ENCODE peak calls at places on chromosome 13, in five cellular contexts. One of them, this sample, is unnamed.

GRCh38 chr13:44903596-44903995 is 85.7 kb downstream of the NUFIP1 start:
- DNase-seq in aorta: peak
- DNase-seq in activated CD4-positive, alpha-beta T cell treated with anti-CD3 and anti-CD28 coated beads for 24 hours: no peak
- DNase-seq in A172: no peak
- DNase-seq in type B pancreatic cell: no peak
- DNase-seq in this sample: peak

GRCh38 chr13:76223565-76223964 is 587.4 kb downstream of the LMO7 start:
- DNase-seq in aorta: no peak
- DNase-seq in activated CD4-positive, alpha-beta T cell treated with anti-CD3 and anti-CD28 coated beads for 24 hours: no peak
- DNase-seq in A172: no peak
- DNase-seq in type B pancreatic cell: no peak
- DNase-seq in this sample: no peak

GRCh38 chr13:88086577-88086976 is 415.4 kb downstream of the SLITRK5 start:
- DNase-seq in aorta: no peak
- DNase-seq in activated CD4-positive, alpha-beta T cell treated with anti-CD3 and anti-CD28 coated beads for 24 hours: no peak
- DNase-seq in A172: peak
- DNase-seq in type B pancreatic cell: no peak
- DNase-seq in this sample: no peak

GRCh38 chr13:113537205-113537604 is 46.7 kb upstream of the DCUN1D2 start:
- DNase-seq in aorta: peak
- DNase-seq in activated CD4-positive, alpha-beta T cell treated with anti-CD3 and anti-CD28 coated beads for 24 hours: no peak
- DNase-seq in A172: no peak
- DNase-seq in type B pancreatic cell: no peak
- DNase-seq in this sample: no peak

GRCh38 chr13:33692531-33692930 is 125.4 kb upstream of the RFC3 start:
- DNase-seq in aorta: no peak
- DNase-seq in activated CD4-positive, alpha-beta T cell treated with anti-CD3 and anti-CD28 coated beads for 24 hours: no peak
- DNase-seq in A172: no peak
- DNase-seq in type B pancreatic cell: no peak
- DNase-seq in this sample: no peak

GRCh38 chr13:25170554-25171107 is 1.5 kb downstream of the AMER2 start:
- DNase-seq in aorta: no peak
- DNase-seq in activated CD4-positive, alpha-beta T cell treated with anti-CD3 and anti-CD28 coated beads for 24 hours: no peak
- DNase-seq in A172: no peak
- DNase-seq in type B pancreatic cell: no peak
- DNase-seq in this sample: no peak

GRCh38 chr13:27923794-27924528 is 4.2 kb downstream of the PDX1 start:
- DNase-seq in aorta: no peak
- DNase-seq in activated CD4-positive, alpha-beta T cell treated with anti-CD3 and anti-CD28 coated beads for 24 hours: no peak
- DNase-seq in A172: no peak
- DNase-seq in type B pancreatic cell: no peak
- DNase-seq in this sample: no peak

GRCh38 chr13:93227280-93227905 is 786 bp downstream of the GPC6 start:
- DNase-seq in aorta: peak
- DNase-seq in activated CD4-positive, alpha-beta T cell treated with anti-CD3 and anti-CD28 coated beads for 24 hours: no peak
- DNase-seq in A172: peak
- DNase-seq in type B pancreatic cell: peak
- DNase-seq in this sample: no peak

GRCh38 chr13:49927755-49928154 is 8.4 kb downstream of the SPRYD7 start:
- DNase-seq in aorta: no peak
- DNase-seq in activated CD4-positive, alpha-beta T cell treated with anti-CD3 and anti-CD28 coated beads for 24 hours: no peak
- DNase-seq in A172: peak
- DNase-seq in type B pancreatic cell: no peak
- DNase-seq in this sample: no peak

GRCh38 chr13:30796132-30796832 is 60.9 kb downstream of the ALOX5AP start:
- DNase-seq in aorta: no peak
- DNase-seq in activated CD4-positive, alpha-beta T cell treated with anti-CD3 and anti-CD28 coated beads for 24 hours: no peak
- DNase-seq in A172: peak
- DNase-seq in type B pancreatic cell: no peak
- DNase-seq in this sample: no peak

GRCh38 chr13:109628251-109628699 is 158.1 kb downstream of the IRS2 start:
- DNase-seq in aorta: no peak
- DNase-seq in activated CD4-positive, alpha-beta T cell treated with anti-CD3 and anti-CD28 coated beads for 24 hours: no peak
- DNase-seq in A172: peak
- DNase-seq in type B pancreatic cell: no peak
- DNase-seq in this sample: no peak

GRCh38 chr13:35891973-35892441 is 239.2 kb downstream of the DCLK1 start:
- DNase-seq in aorta: no peak
- DNase-seq in activated CD4-positive, alpha-beta T cell treated with anti-CD3 and anti-CD28 coated beads for 24 hours: no peak
- DNase-seq in A172: peak
- DNase-seq in type B pancreatic cell: no peak
- DNase-seq in this sample: no peak

GRCh38 chr13:33953203-33953602 is 135.3 kb downstream of the RFC3 start:
- DNase-seq in aorta: no peak
- DNase-seq in activated CD4-positive, alpha-beta T cell treated with anti-CD3 and anti-CD28 coated beads for 24 hours: no peak
- DNase-seq in A172: peak
- DNase-seq in type B pancreatic cell: no peak
- DNase-seq in this sample: no peak

GRCh38 chr13:100534147-100534818 is 54.3 kb downstream of the GGACT start:
- DNase-seq in aorta: peak
- DNase-seq in activated CD4-positive, alpha-beta T cell treated with anti-CD3 and anti-CD28 coated beads for 24 hours: no peak
- DNase-seq in A172: no peak
- DNase-seq in type B pancreatic cell: peak
- DNase-seq in this sample: no peak

GRCh38 chr13:113148940-113149503 is 9.4 kb upstream of the PROZ start:
- DNase-seq in aorta: no peak
- DNase-seq in activated CD4-positive, alpha-beta T cell treated with anti-CD3 and anti-CD28 coated beads for 24 hours: no peak
- DNase-seq in A172: no peak
- DNase-seq in type B pancreatic cell: peak
- DNase-seq in this sample: no peak

GRCh38 chr13:75480691-75481175 is 1.2 kb downstream of the TBC1D4 start:
- DNase-seq in aorta: peak
- DNase-seq in activated CD4-positive, alpha-beta T cell treated with anti-CD3 and anti-CD28 coated beads for 24 hours: no peak
- DNase-seq in A172: no peak
- DNase-seq in type B pancreatic cell: peak
- DNase-seq in this sample: peak

GRCh38 chr13:105569816-105570215 is 965.6 kb downstream of the EFNB2 start:
- DNase-seq in aorta: no peak
- DNase-seq in activated CD4-positive, alpha-beta T cell treated with anti-CD3 and anti-CD28 coated beads for 24 hours: no peak
- DNase-seq in A172: no peak
- DNase-seq in type B pancreatic cell: no peak
- DNase-seq in this sample: no peak

GRCh38 chr13:34935841-34936240 is 6.2 kb upstream of the NBEA start:
- DNase-seq in aorta: no peak
- DNase-seq in activated CD4-positive, alpha-beta T cell treated with anti-CD3 and anti-CD28 coated beads for 24 hours: no peak
- DNase-seq in A172: no peak
- DNase-seq in type B pancreatic cell: no peak
- DNase-seq in this sample: no peak

GRCh38 chr13:79716191-79716590 is 235.2 kb downstream of the NDFIP2 start:
- DNase-seq in aorta: no peak
- DNase-seq in activated CD4-positive, alpha-beta T cell treated with anti-CD3 and anti-CD28 coated beads for 24 hours: no peak
- DNase-seq in A172: no peak
- DNase-seq in type B pancreatic cell: no peak
- DNase-seq in this sample: no peak

GRCh38 chr13:22194106-22194810 is 523.4 kb downstream of the FGF9 start:
- DNase-seq in aorta: no peak
- DNase-seq in activated CD4-positive, alpha-beta T cell treated with anti-CD3 and anti-CD28 coated beads for 24 hours: no peak
- DNase-seq in A172: no peak
- DNase-seq in type B pancreatic cell: no peak
- DNase-seq in this sample: no peak

GRCh38 chr13:111325146-111325890 is 4.9 kb downstream of the TEX29 start:
- DNase-seq in aorta: peak
- DNase-seq in activated CD4-positive, alpha-beta T cell treated with anti-CD3 and anti-CD28 coated beads for 24 hours: no peak
- DNase-seq in A172: no peak
- DNase-seq in type B pancreatic cell: peak
- DNase-seq in this sample: no peak

GRCh38 chr13:90455861-90456260 is 891.6 kb upstream of the MIR17HG start:
- DNase-seq in aorta: no peak
- DNase-seq in activated CD4-positive, alpha-beta T cell treated with anti-CD3 and anti-CD28 coated beads for 24 hours: no peak
- DNase-seq in A172: no peak
- DNase-seq in type B pancreatic cell: no peak
- DNase-seq in this sample: no peak

GRCh38 chr13:91399189-91400093 is 1.0 kb downstream of the GPC5 start:
- DNase-seq in aorta: peak
- DNase-seq in activated CD4-positive, alpha-beta T cell treated with anti-CD3 and anti-CD28 coated beads for 24 hours: no peak
- DNase-seq in A172: no peak
- DNase-seq in type B pancreatic cell: no peak
- DNase-seq in this sample: no peak

GRCh38 chr13:50082426-50083283 is 67.4 kb downstream of the KCNRG start:
- DNase-seq in aorta: peak
- DNase-seq in activated CD4-positive, alpha-beta T cell treated with anti-CD3 and anti-CD28 coated beads for 24 hours: peak
- DNase-seq in A172: peak
- DNase-seq in type B pancreatic cell: peak
- DNase-seq in this sample: peak

GRCh38 chr13:75647126-75647784 is 11.1 kb downstream of the LMO7 start:
- DNase-seq in aorta: no peak
- DNase-seq in activated CD4-positive, alpha-beta T cell treated with anti-CD3 and anti-CD28 coated beads for 24 hours: no peak
- DNase-seq in A172: no peak
- DNase-seq in type B pancreatic cell: no peak
- DNase-seq in this sample: no peak

GRCh38 chr13:79281335-79281734 is 124.7 kb downstream of the RBM26 start:
- DNase-seq in aorta: no peak
- DNase-seq in activated CD4-positive, alpha-beta T cell treated with anti-CD3 and anti-CD28 coated beads for 24 hours: no peak
- DNase-seq in A172: no peak
- DNase-seq in type B pancreatic cell: no peak
- DNase-seq in this sample: no peak

GRCh38 chr13:46783504-46783903 is 13.5 kb downstream of the ESD start:
- DNase-seq in aorta: no peak
- DNase-seq in activated CD4-positive, alpha-beta T cell treated with anti-CD3 and anti-CD28 coated beads for 24 hours: no peak
- DNase-seq in A172: no peak
- DNase-seq in type B pancreatic cell: no peak
- DNase-seq in this sample: no peak

GRCh38 chr13:99398071-99398470 is 90.9 kb upstream of the GPR183 start:
- DNase-seq in aorta: peak
- DNase-seq in activated CD4-positive, alpha-beta T cell treated with anti-CD3 and anti-CD28 coated beads for 24 hours: no peak
- DNase-seq in A172: no peak
- DNase-seq in type B pancreatic cell: no peak
- DNase-seq in this sample: no peak

GRCh38 chr13:35855531-35856019 is 275.6 kb downstream of the DCLK1 start:
- DNase-seq in aorta: no peak
- DNase-seq in activated CD4-positive, alpha-beta T cell treated with anti-CD3 and anti-CD28 coated beads for 24 hours: no peak
- DNase-seq in A172: peak
- DNase-seq in type B pancreatic cell: no peak
- DNase-seq in this sample: no peak

GRCh38 chr13:112760440-112760839 is 70.6 kb downstream of the ATP11A start:
- DNase-seq in aorta: no peak
- DNase-seq in activated CD4-positive, alpha-beta T cell treated with anti-CD3 and anti-CD28 coated beads for 24 hours: no peak
- DNase-seq in A172: no peak
- DNase-seq in type B pancreatic cell: no peak
- DNase-seq in this sample: no peak

GRCh38 chr13:30340367-30341184 is 33.2 kb upstream of the KATNAL1 start:
- DNase-seq in aorta: peak
- DNase-seq in activated CD4-positive, alpha-beta T cell treated with anti-CD3 and anti-CD28 coated beads for 24 hours: no peak
- DNase-seq in A172: peak
- DNase-seq in type B pancreatic cell: no peak
- DNase-seq in this sample: peak

GRCh38 chr13:19860884-19861655 is 2.4 kb downstream of the ZMYM5 start:
- DNase-seq in aorta: no peak
- DNase-seq in activated CD4-positive, alpha-beta T cell treated with anti-CD3 and anti-CD28 coated beads for 24 hours: no peak
- DNase-seq in A172: peak
- DNase-seq in type B pancreatic cell: no peak
- DNase-seq in this sample: no peak

GRCh38 chr13:44932850-44933251 is 56.4 kb downstream of the NUFIP1 start:
- DNase-seq in aorta: no peak
- DNase-seq in activated CD4-positive, alpha-beta T cell treated with anti-CD3 and anti-CD28 coated beads for 24 hours: no peak
- DNase-seq in A172: peak
- DNase-seq in type B pancreatic cell: no peak
- DNase-seq in this sample: peak

GRCh38 chr13:98171806-98172569 is 5.1 kb downstream of the RNF113B start:
- DNase-seq in aorta: peak
- DNase-seq in activated CD4-positive, alpha-beta T cell treated with anti-CD3 and anti-CD28 coated beads for 24 hours: no peak
- DNase-seq in A172: peak
- DNase-seq in type B pancreatic cell: no peak
- DNase-seq in this sample: peak